ENCODE peak calls at places on chromosomes 6 and 20, in ten cellular contexts. R is coronary artery, W is cardiac muscle cell, I is pancreas, Z is PC-3, B is substantia nigra, S is heart right ventricle, L is tibial artery, X is PC-9, P is OCI-LY7. T is an unnamed sample.

GRCh38 chr6:121319112-121319553 is 15.1 kb downstream of the TBC1D32 start:
- DNase-seq in R (no peak), I (no peak), X (no peak), Z (peak; percentile 58), S (no peak), P (no peak), B (no peak), W (peak; percentile 54), L (no peak), T (no peak)

GRCh38 chr20:32820698-32821378 is 1.1 kb downstream of the MAPRE1 start:
- DNase-seq in L (no peak), X (no peak), W (no peak), R (no peak), B (no peak), I (no peak), S (no peak), Z (no peak), P (peak; percentile 63), T (no peak)

GRCh38 chr20:3679749-3680700 is 1.8 kb downstream of the ADAM33 start:
- DNase-seq in L (peak; percentile 87), B (no peak), X (no peak), W (no peak), R (peak; percentile 89), Z (no peak), I (no peak), P (no peak), S (no peak), T (no peak)

GRCh38 chr6:157298325-157298724 is 25.0 kb downstream of the TMEM242 start:
- DNase-seq in Z (no peak), I (no peak), W (no peak), S (no peak), P (no peak), L (no peak), R (no peak), X (no peak), B (no peak), T (no peak)

GRCh38 chr6:100281471-100281878 is 183.2 kb downstream of the SIM1 start:
- DNase-seq in L (peak; percentile 45), R (no peak), B (no peak), P (no peak), S (no peak), W (peak; percentile 15), X (no peak), I (no peak), Z (no peak), T (no peak)

GRCh38 chr20:34389206-34389953 is 26.3 kb downstream of the ITCH start:
- DNase-seq in S (no peak), X (peak; percentile 31), R (no peak), L (no peak), P (no peak), I (no peak), B (no peak), Z (peak; percentile 21), W (no peak), T (no peak)

GRCh38 chr6:51213806-51214205 is 395.1 kb downstream of the TFAP2B start:
- DNase-seq in Z (no peak), L (no peak), X (no peak), S (no peak), R (no peak), P (no peak), I (no peak), B (no peak), W (peak; percentile 34), T (no peak)

GRCh38 chr6:30844118-30844535 is 40.2 kb upstream of the DDR1 start:
- DNase-seq in P (no peak), W (peak; percentile 84), L (no peak), R (no peak), S (no peak), X (peak; percentile 64), Z (no peak), I (no peak), B (no peak), T (no peak)

GRCh38 chr6:42569102-42570028 is 5.5 kb downstream of the UBR2 start:
- DNase-seq in S (no peak), W (no peak), P (no peak), Z (peak; percentile 77), X (no peak), B (no peak), I (no peak), L (no peak), R (no peak), T (no peak)

GRCh38 chr6:134373282-134373922 is 55.5 kb upstream of the SGK1 start:
- DNase-seq in Z (peak; percentile 51), W (no peak), P (peak; percentile 39), I (no peak), S (peak; percentile 36), R (no peak), L (peak; percentile 85), B (peak; percentile 8), X (no peak), T (no peak)

GRCh38 chr6:49541936-49542335 is 8.5 kb upstream of the C6orf141 start:
- DNase-seq in B (no peak), X (no peak), S (no peak), R (no peak), I (no peak), Z (peak; percentile 49), W (no peak), L (no peak), P (no peak), T (no peak)

GRCh38 chr6:129684903-129685639 is 24.9 kb downstream of the ARHGAP18 start:
- DNase-seq in W (no peak), I (peak; percentile 51), Z (no peak), B (no peak), S (no peak), X (no peak), L (no peak), R (no peak), P (no peak), T (no peak)

GRCh38 chr6:129685640-129686031 is 24.3 kb downstream of the ARHGAP18 start:
- DNase-seq in Z (no peak), P (no peak), B (no peak), X (no peak), R (no peak), S (no peak), L (no peak), W (no peak), I (no peak), T (no peak)

GRCh38 chr6:129683606-129684322 is 26.2 kb downstream of the ARHGAP18 start:
- DNase-seq in I (peak; percentile 74), X (peak; percentile 74), R (peak; percentile 82), Z (peak; percentile 88), S (peak; percentile 77), B (no peak), W (no peak), P (peak; percentile 82), L (peak; percentile 89), T (no peak)

GRCh38 chr6:129684323-129684884 is 25.6 kb downstream of the ARHGAP18 start:
- DNase-seq in S (no peak), I (no peak), L (no peak), B (no peak), X (no peak), R (no peak), Z (no peak), W (no peak), P (no peak), T (no peak)

DNA sequence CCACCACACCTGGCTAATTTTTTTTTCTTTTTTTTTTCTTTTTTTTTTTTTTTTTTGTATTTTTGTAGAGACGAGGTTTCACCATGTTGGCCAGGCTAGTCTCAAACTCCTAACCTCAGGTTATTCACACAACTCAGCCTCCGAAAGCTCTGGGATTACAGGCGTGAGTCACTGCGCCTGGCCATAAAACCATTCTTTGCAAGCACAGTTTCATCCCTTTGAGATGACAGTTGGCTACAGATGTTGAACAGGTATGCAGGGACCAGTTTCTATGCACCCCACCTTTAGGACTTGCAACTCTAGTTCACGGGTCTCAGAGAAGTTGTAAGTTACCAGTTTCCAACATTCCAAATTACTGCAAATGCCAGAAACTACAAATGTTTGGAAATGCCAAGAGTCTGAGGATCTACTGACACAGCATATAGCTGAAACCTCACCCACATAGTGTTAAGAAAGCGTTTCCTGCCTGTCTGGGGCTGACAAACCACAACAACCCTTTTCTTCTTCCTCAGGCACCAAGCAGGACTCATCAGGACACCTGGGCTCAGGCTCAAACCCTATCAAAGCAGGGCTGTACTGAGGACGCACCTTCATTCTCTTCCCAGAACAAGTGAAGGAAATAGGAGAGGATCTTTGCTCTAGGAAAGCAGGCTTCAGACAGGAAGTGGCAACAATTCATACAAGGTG is 22.9 kb downstream of the ARHGAP18 start:
- DNase-seq in W (no peak), P (peak; percentile 54), B (no peak), Z (no peak), L (no peak), S (no peak), X (no peak), R (no peak), I (no peak), T (no peak)
- H3K27ac ChIP-seq in W (no peak overlapping the region), P (peak overlapping the region; percentile 0), B (no peak overlapping the region), Z (no peak overlapping the region), L (no peak overlapping the region), S (no peak overlapping the region), X (no peak overlapping the region), R (no peak overlapping the region), I (peak overlapping the region; percentile 34), T (no peak overlapping the region)

GRCh38 chr6:2665169-2666070 is 85.3 kb downstream of the MYLK4 start:
- DNase-seq in L (no peak), I (no peak), S (no peak), W (no peak), B (no peak), Z (no peak), P (no peak), X (no peak), R (no peak), T (no peak)
- H3K27ac ChIP-seq in L (no peak overlapping the region), I (no peak overlapping the region), S (no peak overlapping the region), W (no peak overlapping the region), B (no peak overlapping the region), Z (no peak overlapping the region), P (no peak overlapping the region), X (no peak overlapping the region), R (no peak overlapping the region), T (no peak overlapping the region)

GRCh38 chr6:159971341-159972178 is 2.7 kb downstream of the IGF2R start:
- DNase-seq in X (no peak), R (no peak), S (no peak), I (no peak), B (no peak), W (no peak), Z (no peak), L (no peak), P (no peak), T (no peak)
- H3K27ac ChIP-seq in X (no peak overlapping the region), R (no peak overlapping the region), S (peak overlapping the region; percentile 53), I (no peak overlapping the region), B (no peak overlapping the region), W (no peak overlapping the region), Z (no peak overlapping the region), L (no peak overlapping the region), P (no peak overlapping the region), T (no peak overlapping the region)

DNA sequence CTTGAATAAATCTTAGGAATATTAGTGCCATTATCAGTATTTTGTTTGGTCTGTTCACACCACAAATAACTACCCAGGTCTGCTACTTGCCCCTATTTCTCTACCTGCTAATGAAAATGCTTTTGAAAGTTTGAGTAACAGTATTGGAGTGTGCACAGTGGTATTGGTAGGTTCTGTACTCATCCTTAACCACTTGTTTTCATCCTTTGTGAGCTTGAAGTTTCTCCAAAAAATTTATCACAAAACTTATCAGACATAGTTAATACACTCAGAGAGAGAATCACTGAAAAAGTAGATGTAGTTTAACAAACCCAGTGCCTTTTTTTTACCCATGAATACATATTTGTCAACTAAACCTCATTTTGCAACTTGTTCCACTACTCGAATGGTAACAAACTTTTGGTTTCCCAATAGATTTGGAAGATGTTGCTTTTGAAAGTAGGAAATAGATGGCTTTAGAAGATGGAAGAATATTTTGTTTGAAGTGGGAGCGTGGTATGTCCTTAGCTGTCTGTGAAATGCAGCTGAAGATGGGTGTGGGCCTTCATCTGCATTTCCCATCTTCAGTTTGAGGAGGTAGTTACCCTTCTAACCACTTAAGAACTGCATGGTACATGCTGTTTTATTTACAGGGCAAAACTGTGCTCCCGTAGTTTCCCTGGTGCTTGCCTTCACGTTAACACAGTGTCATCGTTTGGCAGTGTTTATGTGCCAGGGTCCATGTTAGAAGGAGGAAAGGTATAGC is 9.0 kb downstream of the PTPN1 start:
- DNase-seq in R (no peak), W (no peak), B (no peak), L (no peak), I (no peak), X (no peak), S (no peak), Z (no peak), P (no peak), T (no peak)
- H3K27ac ChIP-seq in R (no peak overlapping the region), W (no peak overlapping the region), B (no peak overlapping the region), L (no peak overlapping the region), I (no peak overlapping the region), X (no peak overlapping the region), S (no peak overlapping the region), Z (no peak overlapping the region), P (no peak overlapping the region), T (no peak overlapping the region)

T was measured in caudate nucleus.